ENCODE peak calls at places on chromosomes 4 and X, in six cellular contexts. One of them, this sample, is unnamed.

GRCh38 chrX:21966866-21967265 is 26.4 kb downstream of the SMS start:
- DNase-seq in gastrocnemius medialis: no peak
- DNase-seq in mammary epithelial cell: no peak
- DNase-seq in K562: no peak
- DNase-seq in suprapubic skin: no peak
- DNase-seq in H9: no peak
- DNase-seq in this sample: no peak

GRCh38 chrX:56745019-56745418 is 16.0 kb downstream of the NBDY start:
- DNase-seq in gastrocnemius medialis: no peak
- DNase-seq in mammary epithelial cell: peak; percentile 76
- DNase-seq in K562: no peak
- DNase-seq in suprapubic skin: no peak
- DNase-seq in H9: no peak
- DNase-seq in this sample: no peak

GRCh38 chrX:151722241-151722846 is 6.5 kb downstream of the FATE1 start:
- DNase-seq in gastrocnemius medialis: no peak
- DNase-seq in mammary epithelial cell: no peak
- DNase-seq in K562: peak; percentile 65
- DNase-seq in suprapubic skin: peak; percentile 55
- DNase-seq in H9: peak; percentile 82
- DNase-seq in this sample: no peak

GRCh38 chrX:15511563-15511962 is 11.0 kb downstream of the BMX start:
- DNase-seq in gastrocnemius medialis: no peak
- DNase-seq in mammary epithelial cell: peak; percentile 82
- DNase-seq in K562: no peak
- DNase-seq in suprapubic skin: no peak
- DNase-seq in H9: peak; percentile 32
- DNase-seq in this sample: no peak

GRCh38 chr4:186725422-186726149 is 1.9 kb upstream of the FAT1 start:
- DNase-seq in gastrocnemius medialis: no peak
- DNase-seq in mammary epithelial cell: peak; percentile 77
- DNase-seq in K562: peak; percentile 52
- DNase-seq in suprapubic skin: peak; percentile 76
- DNase-seq in H9: peak; percentile 70
- DNase-seq in this sample: no peak

GRCh38 chr4:125317526-125317880 is 2.7 kb downstream of the FAT4 start:
- DNase-seq in gastrocnemius medialis: no peak
- DNase-seq in mammary epithelial cell: peak; percentile 30
- DNase-seq in K562: no peak
- DNase-seq in suprapubic skin: peak; percentile 71
- DNase-seq in H9: peak; percentile 72
- DNase-seq in this sample: no peak

GRCh38 chr4:126850286-126850685 is 782.5 kb upstream of the INTU start:
- DNase-seq in gastrocnemius medialis: no peak
- DNase-seq in mammary epithelial cell: peak; percentile 97
- DNase-seq in K562: peak; percentile 75
- DNase-seq in suprapubic skin: no peak
- DNase-seq in H9: no peak
- DNase-seq in this sample: no peak

GRCh38 chr4:150943831-150944230 is 71.3 kb downstream of the LRBA start:
- DNase-seq in gastrocnemius medialis: no peak
- DNase-seq in mammary epithelial cell: no peak
- DNase-seq in K562: no peak
- DNase-seq in suprapubic skin: no peak
- DNase-seq in H9: no peak
- DNase-seq in this sample: no peak

GRCh38 chr4:38131371-38132139 is 171.4 kb downstream of the PTTG2 start:
- DNase-seq in gastrocnemius medialis: no peak
- DNase-seq in mammary epithelial cell: peak; percentile 72
- DNase-seq in K562: no peak
- DNase-seq in suprapubic skin: no peak
- DNase-seq in H9: peak; percentile 77
- DNase-seq in this sample: no peak

GRCh38 chrX:110003167-110004156 is 548 bp downstream of the TMEM164 start:
- DNase-seq in gastrocnemius medialis: no peak
- DNase-seq in mammary epithelial cell: no peak
- DNase-seq in K562: peak; percentile 21
- DNase-seq in suprapubic skin: peak; percentile 62
- DNase-seq in H9: peak; percentile 31
- DNase-seq in this sample: no peak

GRCh38 chrX:51035746-51036145 is 125.2 kb downstream of the BMP15 start:
- DNase-seq in gastrocnemius medialis: no peak
- DNase-seq in mammary epithelial cell: no peak
- DNase-seq in K562: no peak
- DNase-seq in suprapubic skin: no peak
- DNase-seq in H9: no peak
- DNase-seq in this sample: no peak

GRCh38 chrX:72094894-72095293 is 36.8 kb downstream of the RTL5 start:
- DNase-seq in gastrocnemius medialis: no peak
- DNase-seq in mammary epithelial cell: no peak
- DNase-seq in K562: peak; percentile 36
- DNase-seq in suprapubic skin: no peak
- DNase-seq in H9: no peak
- DNase-seq in this sample: no peak

GRCh38 chr4:104966349-104967033 is 180.2 kb upstream of the TET2 start:
- DNase-seq in gastrocnemius medialis: no peak
- DNase-seq in mammary epithelial cell: peak; percentile 26
- DNase-seq in K562: no peak
- DNase-seq in suprapubic skin: no peak
- DNase-seq in H9: no peak
- DNase-seq in this sample: no peak

GRCh38 chrX:140572724-140573123 is 67.9 kb upstream of the SOX3 start:
- DNase-seq in gastrocnemius medialis: no peak
- DNase-seq in mammary epithelial cell: peak; percentile 14
- DNase-seq in K562: peak; percentile 6
- DNase-seq in suprapubic skin: no peak
- DNase-seq in H9: peak; percentile 52
- DNase-seq in this sample: no peak

GRCh38 chr4:11428701-11429571 is at the start of gene HS3ST1:
- DNase-seq in gastrocnemius medialis: peak; percentile 50
- DNase-seq in mammary epithelial cell: peak; percentile 96
- DNase-seq in K562: no peak
- DNase-seq in suprapubic skin: peak; percentile 86
- DNase-seq in H9: peak; percentile 90
- DNase-seq in this sample: peak; percentile 40

GRCh38 chrX:70171636-70172035 is 5.6 kb upstream of the DGAT2L6 start:
- DNase-seq in gastrocnemius medialis: no peak
- DNase-seq in mammary epithelial cell: peak; percentile 51
- DNase-seq in K562: no peak
- DNase-seq in suprapubic skin: no peak
- DNase-seq in H9: no peak
- DNase-seq in this sample: no peak

GRCh38 chrX:24243692-24244091 is 70.2 kb downstream of the SUPT20HL2 start:
- DNase-seq in gastrocnemius medialis: no peak
- DNase-seq in mammary epithelial cell: no peak
- DNase-seq in K562: no peak
- DNase-seq in suprapubic skin: no peak
- DNase-seq in H9: no peak
- DNase-seq in this sample: no peak

GRCh38 chrX:119251381-119251780 is 15.3 kb downstream of the PGRMC1 start:
- DNase-seq in gastrocnemius medialis: no peak
- DNase-seq in mammary epithelial cell: no peak
- DNase-seq in K562: no peak
- DNase-seq in suprapubic skin: no peak
- DNase-seq in H9: no peak
- DNase-seq in this sample: no peak
- TF ChIP-seq CTCF in gastrocnemius medialis: no peak
- TF ChIP-seq CTCF in mammary epithelial cell: no peak
- TF ChIP-seq CTCF in K562: no peak
- TF ChIP-seq CTCF in suprapubic skin: no peak
- TF ChIP-seq CTCF in H9: no peak
- TF ChIP-seq CTCF in this sample: no peak

DNA sequence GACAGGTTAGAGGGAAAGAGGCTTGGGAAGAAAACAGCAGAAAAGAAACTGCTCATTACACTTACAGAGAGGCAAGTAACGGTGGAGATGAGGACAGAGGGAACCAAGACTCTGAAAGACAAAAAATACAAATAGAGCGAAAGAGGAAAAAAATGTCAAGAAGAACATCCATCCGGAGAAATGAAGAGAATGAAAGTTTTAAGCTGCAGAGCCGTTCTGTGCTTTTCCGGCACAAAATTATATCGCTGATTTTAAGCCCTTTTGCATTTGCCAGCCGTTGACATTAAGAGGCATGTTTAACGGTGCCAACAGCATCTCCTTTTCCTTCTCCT is 236 bp downstream of the PCDH10 start:
- DNase-seq in gastrocnemius medialis: no peak
- DNase-seq in mammary epithelial cell: no peak
- DNase-seq in K562: no peak
- DNase-seq in suprapubic skin: no peak
- DNase-seq in H9: no peak
- DNase-seq in this sample: no peak
- H3K9me3 ChIP-seq in gastrocnemius medialis: no peaks in the 10 kb centered on the region
- H3K9me3 ChIP-seq in mammary epithelial cell: no peaks in the 10 kb centered on the region
- H3K9me3 ChIP-seq in K562: no peaks in the 10 kb centered on the region
- H3K9me3 ChIP-seq in suprapubic skin: no peaks in the 10 kb centered on the region
- H3K9me3 ChIP-seq in H9: no peaks in the 10 kb centered on the region
- H3K9me3 ChIP-seq in this sample: no peaks in the 10 kb centered on the region

DNA sequence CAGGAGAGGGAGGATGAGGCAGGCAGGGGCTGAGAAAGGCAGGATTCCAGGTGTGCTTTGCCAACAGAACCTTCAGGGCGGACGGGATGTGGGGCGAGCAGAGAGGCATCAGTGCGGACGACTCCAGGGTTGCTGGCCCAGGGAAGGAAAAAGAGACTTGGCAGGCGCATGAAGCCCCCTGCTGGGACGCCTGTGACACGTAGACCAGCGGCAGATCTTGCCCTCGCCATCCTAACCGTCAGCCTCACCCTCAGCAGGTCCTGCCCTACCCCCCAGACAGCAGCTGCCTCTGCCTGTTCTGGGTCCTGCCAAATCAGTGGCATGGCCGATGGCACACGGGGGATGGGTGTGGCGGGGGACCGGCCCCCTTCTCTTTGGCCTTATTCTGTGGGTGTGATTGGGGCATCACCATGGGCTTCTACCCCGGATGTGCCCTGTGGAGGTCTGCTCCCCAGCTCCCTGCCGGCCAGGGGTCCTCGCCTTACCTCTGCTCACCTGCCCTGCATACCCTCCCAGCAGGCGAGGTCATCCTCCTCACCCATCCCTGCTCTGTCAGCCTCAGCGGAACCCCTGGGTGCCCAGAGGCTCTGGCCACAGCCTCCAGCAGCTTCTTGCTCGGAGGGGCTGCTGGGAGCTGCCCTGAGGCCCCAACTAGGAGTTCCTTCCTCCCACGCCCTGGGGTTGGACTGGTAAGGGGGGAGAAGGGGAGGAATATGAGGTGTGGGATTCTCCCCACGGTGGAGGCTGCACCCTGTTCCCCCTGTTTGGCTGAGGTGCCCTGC is 2.9 kb upstream of the SH3BP2 start:
- DNase-seq in gastrocnemius medialis: no peak
- DNase-seq in mammary epithelial cell: no peak
- DNase-seq in K562: no peak
- DNase-seq in suprapubic skin: peak; percentile 58
- DNase-seq in H9: no peak
- DNase-seq in this sample: no peak
- H3K4me1 ChIP-seq in gastrocnemius medialis: peaks cover 33% of the 10 kb centered on the region
- H3K4me1 ChIP-seq in mammary epithelial cell: peaks cover 12% of the 10 kb centered on the region
- H3K4me1 ChIP-seq in K562: peaks cover 13% of the 10 kb centered on the region
- H3K4me1 ChIP-seq in suprapubic skin: peaks cover 34% of the 10 kb centered on the region
- H3K4me1 ChIP-seq in H9: no peaks in the 10 kb centered on the region
- H3K4me1 ChIP-seq in this sample: peaks cover 15% of the 10 kb centered on the region

GRCh38 chrX:19814240-19814639 is 73.2 kb downstream of the SH3KBP1 start:
- DNase-seq in gastrocnemius medialis: no peak
- DNase-seq in mammary epithelial cell: no peak
- DNase-seq in K562: no peak
- DNase-seq in suprapubic skin: no peak
- DNase-seq in H9: peak; percentile 68
- DNase-seq in this sample: no peak
- TF ChIP-seq CTCF in gastrocnemius medialis: no peak
- TF ChIP-seq CTCF in mammary epithelial cell: no peak
- TF ChIP-seq CTCF in K562: no peak
- TF ChIP-seq CTCF in suprapubic skin: no peak
- TF ChIP-seq CTCF in H9: peak; percentile 47
- TF ChIP-seq CTCF in this sample: no peak

DNA sequence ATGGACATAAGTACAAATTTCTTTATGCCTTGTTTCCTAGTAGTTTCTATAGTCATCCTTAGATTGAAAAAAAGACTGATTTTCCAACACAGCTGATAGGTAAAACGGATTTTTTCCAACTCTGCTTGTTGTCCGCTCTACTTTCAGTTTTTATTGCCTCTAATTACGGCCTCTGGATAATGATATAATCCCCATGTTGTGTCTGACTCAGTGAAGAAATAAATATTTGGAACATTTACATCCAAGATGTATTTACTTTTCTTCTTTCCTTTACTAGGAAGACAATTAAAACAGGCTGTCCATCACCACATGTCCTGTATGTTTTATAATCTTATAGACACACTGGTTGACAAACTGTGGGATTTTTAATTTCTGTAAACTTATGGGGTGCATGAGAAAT is 6.8 kb upstream of the CXCL3 start:
- DNase-seq in gastrocnemius medialis: no peak
- DNase-seq in mammary epithelial cell: no peak
- DNase-seq in K562: no peak
- DNase-seq in suprapubic skin: no peak
- DNase-seq in H9: no peak
- DNase-seq in this sample: no peak
- H3K9me3 ChIP-seq in gastrocnemius medialis: no peaks in the 10 kb centered on the region
- H3K9me3 ChIP-seq in mammary epithelial cell: no peaks in the 10 kb centered on the region
- H3K9me3 ChIP-seq in K562: peaks cover 3% of the 10 kb centered on the region
- H3K9me3 ChIP-seq in suprapubic skin: peaks cover 6% of the 10 kb centered on the region
- H3K9me3 ChIP-seq in H9: no peaks in the 10 kb centered on the region
- H3K9me3 ChIP-seq in this sample: peaks cover 3% of the 10 kb centered on the region

DNA sequence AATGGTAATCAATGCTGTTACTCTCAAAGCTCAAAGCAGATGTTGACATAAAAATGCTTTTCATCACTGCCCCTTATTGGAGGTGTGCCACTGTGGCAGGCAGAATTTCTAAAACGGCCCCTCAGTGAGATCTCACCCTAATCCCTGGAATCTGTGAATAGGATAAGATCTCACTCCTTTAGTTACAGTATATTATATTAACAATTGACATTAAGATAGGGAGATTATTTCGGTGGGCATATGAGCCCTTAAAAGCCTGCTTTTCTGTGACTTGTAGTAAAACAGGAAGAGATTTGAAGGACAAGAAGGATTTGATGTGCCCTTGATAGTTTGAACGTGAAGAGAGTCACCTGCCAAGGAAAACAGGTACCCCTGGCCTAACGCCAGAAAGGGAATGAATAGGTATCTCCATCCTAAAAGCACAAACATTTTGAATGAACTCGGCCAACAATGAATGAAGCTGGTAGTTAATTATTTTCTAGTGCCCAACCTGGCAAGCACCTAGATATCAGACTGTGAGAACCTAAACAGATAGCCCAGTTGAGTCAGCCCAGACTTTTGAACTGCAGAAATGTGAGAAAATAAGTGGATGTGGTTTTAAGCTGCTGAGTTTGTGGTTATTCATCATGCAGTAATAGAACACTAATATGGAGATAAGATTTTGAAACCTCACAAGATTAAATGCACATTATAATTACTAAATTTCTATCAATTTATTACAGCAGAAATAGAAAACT is 881.6 kb downstream of the PCDH18 start:
- DNase-seq in gastrocnemius medialis: no peak
- DNase-seq in mammary epithelial cell: peak; percentile 8
- DNase-seq in K562: no peak
- DNase-seq in suprapubic skin: no peak
- DNase-seq in H9: no peak
- DNase-seq in this sample: no peak
- H3K4me1 ChIP-seq in gastrocnemius medialis: no peaks in the 10 kb centered on the region
- H3K4me1 ChIP-seq in mammary epithelial cell: peaks cover 10% of the 10 kb centered on the region
- H3K4me1 ChIP-seq in K562: no peaks in the 10 kb centered on the region
- H3K4me1 ChIP-seq in suprapubic skin: no peaks in the 10 kb centered on the region
- H3K4me1 ChIP-seq in H9: no peaks in the 10 kb centered on the region
- H3K4me1 ChIP-seq in this sample: no peaks in the 10 kb centered on the region